ENCODE peak calls at places on chromosome 7, in seven cellular contexts. W is GM12865, O is spleen, J is A549, X is colonic mucosa, Y is fibroblast of mammary gland, A is astrocyte of the spinal cord. N is an unnamed sample.

GRCh38 chr7:8639668-8640067 is 206.3 kb downstream of the NXPH1 start:
- DNase-seq in Y (no peak), X (no peak), J (no peak), A (no peak), W (peak; percentile 17), O (no peak), N (no peak)

GRCh38 chr7:76346778-76347177 is 12.0 kb downstream of the YWHAG start:
- DNase-seq in X (no peak), J (no peak), O (no peak), Y (no peak), W (no peak), A (no peak), N (no peak)

GRCh38 chr7:50864694-50865093 is 82.0 kb upstream of the GRB10 start:
- DNase-seq in W (no peak), O (no peak), A (no peak), Y (no peak), X (no peak), J (no peak), N (no peak)

GRCh38 chr7:36732806-36733205 is 8.5 kb upstream of the AOAH start:
- DNase-seq in O (no peak), J (no peak), X (no peak), A (no peak), W (no peak), Y (no peak), N (no peak)

GRCh38 chr7:148916186-148916585 is 32.1 kb upstream of the EZH2 start:
- DNase-seq in A (peak; percentile 82), J (no peak), O (no peak), X (no peak), Y (peak; percentile 63), W (no peak), N (peak; percentile 63)

GRCh38 chr7:43639858-43640491 is 57.1 kb downstream of the STK17A start:
- DNase-seq in J (no peak), Y (peak; percentile 84), A (peak; percentile 96), W (no peak), O (no peak), X (peak; percentile 60), N (no peak)

GRCh38 chr7:155222046-155222445 is 75.6 kb upstream of the INSIG1 start:
- DNase-seq in W (no peak), A (no peak), X (no peak), J (no peak), Y (no peak), O (no peak), N (no peak)

GRCh38 chr7:44218418-44219201 is 17.8 kb downstream of the YKT6 start:
- DNase-seq in A (no peak), Y (no peak), X (no peak), W (no peak), O (peak; percentile 68), J (no peak), N (no peak)

GRCh38 chr7:37656913-37657530 is 26.5 kb upstream of the GPR141 start:
- DNase-seq in W (peak; percentile 70), X (no peak), A (no peak), J (no peak), O (no peak), Y (no peak), N (no peak)

GRCh38 chr7:20279979-20280378 is 50.7 kb upstream of the ITGB8 start:
- DNase-seq in W (no peak), J (no peak), Y (no peak), O (no peak), A (no peak), X (no peak), N (no peak)

GRCh38 chr7:94941844-94942632 is 34.6 kb downstream of the PPP1R9A start:
- DNase-seq in A (no peak), J (no peak), W (no peak), Y (no peak), X (no peak), O (no peak), N (no peak)

GRCh38 chr7:18508441-18509427 is 13.2 kb downstream of the HDAC9 start:
- DNase-seq in X (no peak), O (no peak), Y (peak; percentile 94), W (peak; percentile 75), A (peak; percentile 95), J (peak; percentile 23), N (peak; percentile 78)
- H3K4me3 ChIP-seq in X (no peak overlapping the region), O (no peak overlapping the region), Y (peak overlapping the region; percentile 30), W (peak overlapping the region; percentile 51), A (peak overlapping the region; percentile 43), J (no peak overlapping the region), N (peak overlapping the region; percentile 30)

DNA sequence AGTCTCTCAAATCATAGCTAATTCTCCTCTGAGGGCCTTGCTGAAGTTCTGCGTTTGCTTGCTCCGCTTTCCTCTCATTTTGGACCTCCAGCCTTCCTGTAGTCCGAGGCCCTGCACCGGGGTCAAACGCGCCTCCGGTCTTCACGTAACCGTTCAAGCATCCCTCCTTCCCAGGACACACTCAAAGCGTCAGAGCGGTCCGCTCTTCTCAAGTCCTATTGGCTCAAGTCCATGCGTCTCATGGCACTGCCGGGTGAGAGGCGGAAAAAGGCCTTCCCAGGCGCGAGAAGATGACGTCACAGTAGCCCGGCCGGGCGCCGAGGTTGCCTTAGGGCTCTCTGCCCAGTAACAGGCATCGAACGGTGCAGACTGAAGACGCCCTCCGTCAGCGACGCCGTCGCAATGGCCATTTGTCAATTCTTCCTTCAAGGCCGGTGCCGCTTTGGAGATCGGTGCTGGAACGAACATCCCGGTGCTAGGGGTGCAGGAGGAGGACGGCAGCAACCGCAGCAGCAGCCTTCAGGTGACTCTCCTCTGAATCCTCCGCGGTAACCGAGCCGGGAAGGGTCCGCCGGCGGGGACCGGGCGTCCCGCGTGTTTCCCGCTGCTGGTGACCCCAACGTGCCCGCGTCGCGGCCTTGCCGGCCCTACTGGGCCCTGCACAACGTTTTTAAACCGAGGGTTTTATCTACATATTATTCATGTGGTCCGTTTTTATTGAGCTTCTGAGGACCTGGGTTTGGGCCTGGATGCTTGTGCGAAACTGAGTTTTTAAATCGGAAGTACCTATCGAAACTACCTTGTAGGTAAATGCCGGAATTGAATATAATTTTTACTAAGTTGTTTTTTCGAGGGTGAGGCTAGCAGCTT is at the start of gene NUP42:
- DNase-seq in X (peak; percentile 98), O (peak; percentile 98), Y (peak; percentile 100), J (peak; percentile 93), W (peak; percentile 99), A (peak; percentile 99), N (peak; percentile 95)
- TF ChIP-seq CTCF in X (no peak), O (no peak), Y (no peak), J (no peak), W (no peak), A (no peak), N (no peak)

GRCh38 chr7:13992621-13992982 is 3.1 kb upstream of the ETV1 start:
- DNase-seq in X (no peak), J (no peak), Y (no peak), W (no peak), A (no peak), O (no peak), N (no peak)
- H3K4me3 ChIP-seq in X (no peak overlapping the region), J (no peak overlapping the region), Y (no peak overlapping the region), W (no peak overlapping the region), A (no peak overlapping the region), O (no peak overlapping the region), N (no peak overlapping the region)

GRCh38 chr7:105094966-105095365 is 81.0 kb downstream of the KMT2E start:
- DNase-seq in X (no peak), A (no peak), W (no peak), Y (no peak), J (no peak), O (no peak), N (no peak)
- TF ChIP-seq CTCF in X (no peak), A (no peak), W (no peak), Y (no peak), J (no peak), O (no peak), N (no peak)

DNA sequence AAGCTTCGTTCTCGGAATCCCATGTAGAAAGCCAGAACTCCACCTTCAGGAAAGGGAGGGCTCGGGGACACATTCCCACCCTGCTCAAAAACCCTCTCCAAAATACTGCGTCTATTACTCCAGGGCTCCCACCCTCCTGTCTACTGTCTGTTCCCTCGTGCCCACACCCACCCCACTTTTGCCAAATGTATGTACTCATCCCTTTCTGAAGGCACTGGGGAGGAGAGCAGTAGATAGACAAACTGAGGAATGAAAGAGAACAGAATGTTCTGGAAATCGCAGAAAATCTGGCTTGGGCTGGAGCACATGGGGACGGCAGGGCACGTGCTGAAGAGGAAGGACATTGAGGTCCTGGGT is 24.4 kb upstream of the PRKAG2 start:
- DNase-seq in W (no peak), X (no peak), Y (no peak), A (no peak), J (no peak), O (peak; percentile 36), N (no peak)
- H3K4me3 ChIP-seq in W (no peak overlapping the region), X (no peak overlapping the region), Y (no peak overlapping the region), A (no peak overlapping the region), J (no peak overlapping the region), O (no peak overlapping the region), N (no peak overlapping the region)

GRCh38 chr7:81776972-81777371 is 7.1 kb upstream of the HGF start:
- DNase-seq in A (no peak), X (no peak), J (no peak), O (no peak), W (no peak), Y (no peak), N (no peak)

GRCh38 chr7:81775560-81775959 is 5.7 kb upstream of the HGF start:
- DNase-seq in Y (no peak), X (no peak), W (no peak), A (no peak), J (no peak), O (no peak), N (no peak)

GRCh38 chr7:81774496-81774895 is 4.6 kb upstream of the HGF start:
- DNase-seq in A (no peak), X (no peak), J (no peak), O (no peak), Y (no peak), W (no peak), N (no peak)

GRCh38 chr7:81780914-81781693 is 11.3 kb upstream of the HGF start:
- DNase-seq in A (no peak), X (no peak), W (no peak), Y (no peak), O (no peak), J (no peak), N (no peak)

GRCh38 chr7:81776159-81776558 is 6.3 kb upstream of the HGF start:
- DNase-seq in A (peak; percentile 13), Y (peak; percentile 40), J (no peak), O (no peak), X (no peak), W (no peak), N (no peak)
- TF ChIP-seq CTCF in A (no peak), Y (no peak), J (no peak), O (no peak), X (no peak), W (no peak), N (no peak)

GRCh38 chr7:3846738-3847137 is 545.7 kb downstream of the SDK1 start:
- DNase-seq in A (no peak), X (no peak), J (no peak), O (no peak), W (no peak), Y (no peak), N (no peak)
- H3K4me3 ChIP-seq in A (no peak overlapping the region), X (no peak overlapping the region), J (no peak overlapping the region), O (no peak overlapping the region), W (no peak overlapping the region), Y (no peak overlapping the region), N (no peak overlapping the region)

GRCh38 chr7:24730018-24730369 is 27.3 kb downstream of the GSDME start:
- DNase-seq in O (no peak), W (peak; percentile 17), J (no peak), A (no peak), X (no peak), Y (no peak), N (no peak)
- TF ChIP-seq CTCF in O (no peak), W (no peak), J (no peak), A (no peak), X (no peak), Y (no peak), N (no peak)